ENCODE peak calls at places on chromosomes 16 and 17, in seven cellular contexts. M, H, O, K, L, I and N are unnamed samples. For H3K27me3, the result is how much of the 10 kb centered on the place peaks cover.

GRCh38 chr16:24689128-24689527 is 40.3 kb upstream of the TNRC6A start:
- DNase-seq in M (no peak), H (peak), O (peak), K (peak), L (peak), I (peak), N (peak)

GRCh38 chr17:5042152-5043022 is 7.2 kb upstream of the SLC52A1 start:
- DNase-seq in M (no peak), H (no peak), O (no peak), K (no peak), L (no peak), I (no peak), N (no peak)

GRCh38 chr17:76131692-76132573 is 9.1 kb downstream of the FOXJ1 start:
- DNase-seq in M (no peak), H (no peak), O (no peak), K (no peak), L (no peak), I (no peak), N (no peak)

GRCh38 chr16:65547799-65548446 is 426.1 kb upstream of the CDH11 start:
- DNase-seq in M (no peak), H (no peak), O (peak), K (peak), L (peak), I (peak), N (peak)

GRCh38 chr16:25747160-25747758 is 55.5 kb downstream of the HS3ST4 start:
- DNase-seq in M (peak), H (no peak), O (peak), K (peak), L (peak), I (no peak), N (peak)

GRCh38 chr17:44197980-44198720 is 1.5 kb downstream of the ATXN7L3 start:
- DNase-seq in M (peak), H (peak), O (peak), K (peak), L (peak), I (no peak), N (peak)

GRCh38 chr17:44607836-44608690 is 48.2 kb upstream of the MEIOC start:
- DNase-seq in M (no peak), H (no peak), O (peak), K (peak), L (no peak), I (peak), N (peak)

GRCh38 chr17:16217002-16217635 is at the start of gene PIGL:
- DNase-seq in M (peak), H (peak), O (peak), K (peak), L (peak), I (peak), N (peak)

GRCh38 chr17:71170070-71170469 is 950.8 kb upstream of the SOX9 start:
- DNase-seq in M (no peak), H (no peak), O (no peak), K (no peak), L (no peak), I (no peak), N (no peak)

GRCh38 chr17:43530303-43531081 is 15.6 kb downstream of the ETV4 start:
- DNase-seq in M (no peak), H (peak), O (peak), K (peak), L (no peak), I (no peak), N (peak)

GRCh38 chr17:43338886-43339516 is 59.8 kb upstream of the ARL4D start:
- DNase-seq in M (peak), H (no peak), O (peak), K (peak), L (peak), I (no peak), N (peak)

GRCh38 chr17:38712593-38712992 is 7.5 kb downstream of the MLLT6 start:
- DNase-seq in M (no peak), H (no peak), O (no peak), K (no peak), L (no peak), I (no peak), N (no peak)

GRCh38 chr17:67476787-67477335 is 99.8 kb downstream of the PITPNC1 start:
- DNase-seq in M (no peak), H (no peak), O (peak), K (no peak), L (no peak), I (no peak), N (no peak)

GRCh38 chr17:56309897-56310296 is 156.6 kb downstream of the ANKFN1 start:
- DNase-seq in M (no peak), H (no peak), O (no peak), K (no peak), L (no peak), I (no peak), N (no peak)

GRCh38 chr16:27311449-27311831 is 2.3 kb upstream of the IL4R start:
- DNase-seq in M (no peak), H (no peak), O (peak), K (no peak), L (no peak), I (peak), N (no peak)

GRCh38 chr17:1047177-1047885 is 50.4 kb downstream of the TIMM22 start:
- DNase-seq in M (no peak), H (no peak), O (no peak), K (no peak), L (no peak), I (no peak), N (peak)

GRCh38 chr17:34820922-34821321 is 140.3 kb downstream of the CCT6B start:
- DNase-seq in M (no peak), H (no peak), O (no peak), K (no peak), L (peak), I (peak), N (peak)

GRCh38 chr16:86075839-86076440 is 177.0 kb downstream of the IRF8 start:
- DNase-seq in M (no peak), H (no peak), O (no peak), K (no peak), L (no peak), I (no peak), N (no peak)

GRCh38 chr16:50534556-50534955 is 13.6 kb upstream of the NKD1 start:
- DNase-seq in M (no peak), H (no peak), O (no peak), K (no peak), L (no peak), I (no peak), N (no peak)

GRCh38 chr17:13351046-13351445 is 250.7 kb downstream of the HS3ST3A1 start:
- DNase-seq in M (no peak), H (no peak), O (peak), K (no peak), L (peak), I (no peak), N (no peak)

DNA sequence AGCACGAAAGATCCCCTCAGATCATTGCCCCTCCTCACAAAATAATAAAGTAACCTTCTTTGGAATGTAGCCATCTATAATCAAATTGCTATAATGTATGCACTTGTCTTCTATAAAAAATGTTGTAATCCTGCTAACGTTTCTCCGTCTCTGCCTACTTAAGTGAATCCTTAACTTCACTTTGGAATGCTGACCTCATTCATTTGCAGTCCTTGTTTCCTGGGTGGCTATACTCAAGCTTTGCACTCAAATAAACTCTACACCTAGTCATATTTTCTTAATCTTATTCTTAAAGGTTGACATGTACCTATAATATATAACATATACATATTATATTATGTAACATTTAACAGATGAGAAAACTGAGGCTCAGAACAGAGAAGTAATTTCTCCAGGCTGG is 22.7 kb downstream of the CHD9NB start:
- DNase-seq in M (no peak), H (no peak), O (no peak), K (no peak), L (no peak), I (no peak), N (no peak)
- H3K4me3 ChIP-seq in M (no peak), H (no peak), O (no peak), K (no peak), L (no peak), I (no peak), N (no peak)

GRCh38 chr16:19751478-19751877 is 33.4 kb downstream of the IQCK start:
- DNase-seq in M (no peak), H (no peak), O (no peak), K (no peak), L (no peak), I (no peak), N (no peak)
- TF ChIP-seq EZH2phosphoT487 in M (no peak), H (no peak), O (no peak), K (no peak), L (no peak), I (no peak), N (no peak)

DNA sequence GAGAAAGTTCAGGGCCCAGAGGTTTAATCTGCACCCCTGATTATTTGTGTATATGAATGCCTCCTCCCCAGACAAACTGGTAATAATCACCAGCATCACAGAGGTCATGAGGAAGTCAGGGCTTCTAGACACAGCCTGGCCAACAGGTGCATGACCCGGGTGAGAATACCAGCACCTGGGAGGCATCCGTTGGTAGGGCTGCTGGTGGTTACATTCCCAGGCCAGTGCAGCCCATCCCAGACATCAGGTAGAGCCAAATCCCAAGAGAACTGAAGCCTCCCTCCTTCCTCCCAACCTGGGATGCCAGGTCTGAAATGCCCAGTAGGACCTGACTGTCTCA is 7.2 kb downstream of the TBX2 start:
- DNase-seq in M (no peak), H (no peak), O (no peak), K (no peak), L (no peak), I (peak), N (no peak)
- H3K27me3 ChIP-seq in M (half or more), H (under half), O (under half), K (half or more), L (under half), I (under half), N (half or more)

DNA sequence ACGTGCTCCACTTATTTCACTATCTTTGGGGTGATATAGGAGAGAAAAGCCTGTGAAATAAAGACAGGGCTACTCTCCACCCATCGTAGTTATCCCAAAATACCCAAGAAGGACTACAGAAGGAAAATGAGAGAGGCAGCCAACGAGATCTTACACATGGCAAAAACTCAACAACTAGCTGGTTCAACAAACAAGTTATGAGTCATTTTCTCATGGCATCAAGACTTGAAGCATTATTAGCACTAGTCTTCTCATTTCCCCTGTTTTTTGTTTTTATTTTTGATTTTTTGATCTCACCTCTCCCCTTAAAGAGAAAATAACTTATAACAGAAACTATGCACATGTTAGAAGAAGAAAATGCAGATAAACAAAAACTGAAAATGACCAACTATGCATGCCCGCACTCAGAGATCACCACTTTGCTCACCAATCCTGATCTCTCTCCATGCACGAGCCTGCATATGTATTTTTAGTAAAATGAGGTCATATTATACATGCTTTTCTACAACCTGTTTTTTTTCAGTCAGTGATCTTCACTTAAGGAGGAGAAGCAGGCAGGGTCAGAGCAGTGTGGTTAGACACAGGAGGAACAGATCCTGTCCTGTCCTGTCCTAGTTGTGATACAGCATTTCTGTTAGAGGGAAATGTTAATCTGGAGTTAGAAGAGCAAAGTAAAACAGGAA is 22.8 kb downstream of the FAM117A start:
- DNase-seq in M (peak), H (no peak), O (peak), K (no peak), L (no peak), I (no peak), N (no peak)
- H3K4me3 ChIP-seq in M (peak), H (no peak), O (no peak), K (no peak), L (no peak), I (no peak), N (no peak)

GRCh38 chr16:23394141-23394540 is 58.8 kb downstream of the COG7 start:
- DNase-seq in M (no peak), H (no peak), O (no peak), K (no peak), L (no peak), I (no peak), N (no peak)
- TF ChIP-seq EZH2phosphoT487 in M (no peak), H (no peak), O (no peak), K (no peak), L (no peak), I (no peak), N (no peak)

GRCh38 chr17:45969726-45970125 is 29.3 kb upstream of the STH start:
- DNase-seq in M (no peak), H (no peak), O (no peak), K (no peak), L (no peak), I (no peak), N (no peak)

GRCh38 chr17:45971698-45972141 is 27.3 kb upstream of the STH start:
- DNase-seq in M (no peak), H (no peak), O (no peak), K (peak), L (no peak), I (no peak), N (no peak)

GRCh38 chr17:45967378-45967777 is 31.7 kb upstream of the STH start:
- DNase-seq in M (no peak), H (no peak), O (no peak), K (no peak), L (no peak), I (no peak), N (no peak)

GRCh38 chr17:45970659-45971058 is 28.4 kb upstream of the STH start:
- DNase-seq in M (no peak), H (no peak), O (no peak), K (no peak), L (no peak), I (no peak), N (no peak)

DNA sequence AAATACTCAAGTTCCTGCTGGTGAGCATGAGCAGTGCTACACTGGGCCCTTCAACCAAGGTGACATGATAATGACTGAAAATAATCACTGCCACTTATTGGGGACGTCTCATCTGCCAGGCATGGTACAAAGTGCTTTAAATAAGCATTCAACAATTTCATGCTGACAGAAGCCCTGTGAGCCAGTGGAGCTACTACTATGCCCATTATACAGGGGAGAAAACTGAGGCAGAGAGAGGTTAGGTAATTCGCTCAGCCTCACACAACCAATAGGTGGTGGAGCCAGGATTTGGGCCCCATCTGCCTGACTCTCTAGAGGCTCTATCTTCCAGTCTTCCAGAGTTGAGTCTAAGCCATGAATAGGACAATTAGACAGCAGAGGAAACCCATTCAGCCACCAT is 30.3 kb upstream of the STH start:
- DNase-seq in M (no peak), H (no peak), O (no peak), K (no peak), L (no peak), I (no peak), N (no peak)
- H3K27me3 ChIP-seq in M (under half), H (under half), O (under half), K (under half), L (under half), I (under half), N (under half)

DNA sequence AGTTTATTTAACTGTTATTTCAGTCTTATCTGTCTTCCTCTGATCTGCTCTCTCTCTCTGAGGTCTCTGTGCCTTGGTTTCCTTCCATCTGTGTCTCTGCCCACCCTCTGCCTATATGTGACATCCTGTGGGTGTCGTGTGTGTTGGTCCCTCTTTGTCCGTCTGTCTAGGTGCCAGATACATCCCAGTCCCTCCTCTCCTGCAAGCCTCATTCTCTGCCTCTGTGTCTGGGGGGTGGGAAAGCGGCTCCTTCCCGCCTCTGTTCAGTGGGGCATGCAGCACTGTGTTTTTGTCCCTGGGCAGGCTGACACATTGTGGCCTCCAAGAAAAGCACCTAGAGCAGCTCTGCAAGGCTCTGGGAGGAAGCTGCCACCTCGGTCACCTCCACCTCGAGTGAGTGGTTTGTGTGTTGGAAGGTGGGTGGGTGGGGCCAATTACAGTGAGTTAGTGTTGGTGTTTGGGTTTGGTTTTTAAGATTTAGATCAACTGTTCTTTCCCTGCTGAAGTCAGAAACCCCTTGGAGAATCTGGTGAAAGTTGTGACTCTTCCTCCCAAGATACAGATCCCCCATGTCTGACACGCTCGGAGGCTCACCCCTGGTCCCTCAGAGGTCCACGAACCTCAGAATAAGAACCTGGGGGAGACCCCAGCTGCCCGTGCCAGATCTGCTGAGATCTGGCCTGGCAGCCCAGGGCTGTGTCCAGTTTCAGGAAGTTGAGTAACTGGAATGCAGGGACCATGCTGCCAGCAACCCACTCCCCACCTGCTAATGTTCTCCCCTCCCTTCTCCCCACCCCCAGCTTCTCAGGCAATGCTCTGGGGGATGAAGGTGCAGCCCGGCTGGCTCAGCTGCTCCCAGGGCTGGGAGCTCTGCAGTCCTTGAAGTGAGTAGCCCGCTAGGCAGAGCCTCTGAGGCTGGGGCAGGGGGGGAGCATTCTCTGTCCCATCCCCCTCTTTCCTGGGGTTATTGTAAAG is 50.9 kb upstream of the CPNE2 start:
- DNase-seq in M (peak), H (no peak), O (no peak), K (no peak), L (no peak), I (no peak), N (no peak)
- H3K4me3 ChIP-seq in M (peak), H (no peak), O (no peak), K (no peak), L (no peak), I (no peak), N (no peak)

DNA sequence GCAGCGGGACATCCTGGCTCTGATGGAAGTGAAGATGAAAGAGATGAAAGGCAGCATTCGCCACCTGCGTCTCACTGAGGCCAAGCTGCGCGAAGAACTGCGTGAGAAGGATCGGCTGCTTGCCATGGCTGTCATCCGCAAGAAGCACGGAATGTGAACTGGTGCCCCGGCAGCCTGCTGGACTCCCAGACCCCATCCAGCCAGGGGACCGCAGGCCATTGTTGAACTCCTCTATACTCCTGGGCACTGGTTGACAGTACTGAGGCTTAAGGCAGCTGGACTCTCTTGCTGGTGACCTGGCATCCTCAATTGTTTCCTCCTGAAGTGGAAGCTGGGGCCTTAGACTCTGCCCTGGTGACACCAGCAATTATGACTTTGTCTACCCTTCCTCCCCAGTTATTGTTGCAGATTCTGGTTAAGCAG is 1.2 kb downstream of the THAP11 start:
- DNase-seq in M (no peak), H (no peak), O (peak), K (no peak), L (peak), I (no peak), N (no peak)
- TF ChIP-seq EZH2phosphoT487 in M (no peak), H (no peak), O (no peak), K (no peak), L (no peak), I (no peak), N (no peak)

DNA sequence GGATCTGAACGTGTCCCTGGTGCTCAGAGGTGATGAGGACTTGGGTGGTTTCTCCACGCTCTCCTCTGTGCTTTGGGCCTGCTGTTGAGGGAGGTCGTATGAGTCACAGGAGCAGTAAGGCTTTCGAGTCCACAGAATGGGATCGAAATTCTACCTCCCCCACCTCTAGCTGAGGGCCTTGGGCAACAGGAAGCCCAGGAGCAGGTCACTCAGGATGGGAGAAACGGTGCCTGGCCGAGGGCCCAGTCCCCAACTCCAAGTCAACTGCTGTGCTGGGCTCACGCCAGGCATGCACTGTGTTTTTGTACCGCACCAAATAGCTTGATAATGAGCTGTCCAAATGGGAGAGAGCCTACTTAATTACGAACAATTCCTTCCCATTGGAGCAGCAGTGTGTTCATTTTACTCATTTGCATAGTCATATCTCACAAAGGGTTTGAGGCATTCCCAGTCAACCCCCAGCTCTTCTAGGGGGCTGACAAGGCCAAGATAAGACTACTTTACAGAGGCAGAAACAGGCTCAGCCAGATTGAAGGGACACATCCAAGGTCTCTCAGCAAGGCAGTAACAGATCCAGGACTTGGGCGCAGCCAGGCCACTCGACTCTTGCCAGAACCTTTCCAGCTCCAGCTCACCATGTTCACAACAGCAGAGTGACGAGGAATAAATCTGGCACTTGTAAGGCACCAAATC is 53.6 kb downstream of the WNT3 start:
- DNase-seq in M (no peak), H (no peak), O (peak), K (no peak), L (peak), I (peak), N (no peak)
- H3K27me3 ChIP-seq in M (under half), H (under half), O (under half), K (under half), L (under half), I (under half), N (under half)